ENCODE peak calls at places on chromosomes 13 and 19, in four cellular contexts. D is C1 segment of cervical spinal cord; I is activated T-cell treated with anti-CD3 and anti-CD28 coated beads, Interleukin-2, amount 50 U/mL, for 24 hours; G is stimulated activated CD4-positive, alpha-beta T cell treated with anti-CD3 and anti-CD28 coated beads, TNF-alpha, amount 100 ng/mL, for 24 hours. K is an unnamed sample.
A peak's percentile ranks its signal among the peaks of the same experiment; 100 is the strongest.

GRCh38 chr13:30665638-30666037 is 47.9 kb downstream of the USPL1 start:
- DNase-seq in D (no peak), I (no peak), G (no peak), K (no peak)

GRCh38 chr19:40219721-40220276 is 1.6 kb upstream of the TTC9B start:
- DNase-seq in D (no peak), I (no peak), G (no peak), K (peak; percentile 76)

GRCh38 chr19:10431943-10432735 is 11.8 kb downstream of the PDE4A start:
- DNase-seq in D (no peak), I (peak; percentile 76), G (no peak), K (peak; percentile 42)

GRCh38 chr19:18650048-18650435 is 13.2 kb downstream of the KLHL26 start:
- DNase-seq in D (no peak), I (no peak), G (no peak), K (no peak)

GRCh38 chr19:34555447-34555846 is 73.9 kb downstream of the WTIP start:
- DNase-seq in D (no peak), I (no peak), G (no peak), K (peak; percentile 32)

GRCh38 chr13:67076378-67076777 is 153.8 kb downstream of the PCDH9 start:
- DNase-seq in D (no peak), I (no peak), G (no peak), K (no peak)

GRCh38 chr19:10353793-10354391 is 14.5 kb upstream of the ICAM3 start:
- DNase-seq in D (no peak), I (peak; percentile 70), G (peak; percentile 31), K (peak; percentile 30)

GRCh38 chr13:71759506-71760225 is 107.3 kb downstream of the DACH1 start:
- DNase-seq in D (no peak), I (no peak), G (no peak), K (no peak)

GRCh38 chr19:4304509-4305252 is at the start of gene FSD1:
- DNase-seq in D (peak; percentile 29), I (peak; percentile 86), G (peak; percentile 56), K (peak; percentile 56)

GRCh38 chr13:77001963-77002587 is 10.2 kb downstream of the CLN5 start:
- DNase-seq in D (no peak), I (no peak), G (no peak), K (no peak)

GRCh38 chr13:98286814-98287213 is 109.7 kb upstream of the RNF113B start:
- DNase-seq in D (no peak), I (no peak), G (no peak), K (no peak)

GRCh38 chr19:57686727-57687126 is 5.0 kb downstream of the ZNF551 start:
- DNase-seq in D (no peak), I (no peak), G (no peak), K (no peak)

GRCh38 chr13:49517461-49517860 is 21.7 kb downstream of the PHF11 start:
- DNase-seq in D (no peak), I (no peak), G (no peak), K (no peak)

GRCh38 chr19:32196690-32197420 is 148.6 kb upstream of the ZNF507 start:
- DNase-seq in D (no peak), I (no peak), G (no peak), K (no peak)

GRCh38 chr13:39306639-39307589 is 268.7 kb downstream of the NHLRC3 start:
- DNase-seq in D (no peak), I (no peak), G (no peak), K (no peak)

GRCh38 chr19:14413355-14413754 is 5.8 kb downstream of the DDX39A start:
- DNase-seq in D (no peak), I (no peak), G (no peak), K (no peak)

GRCh38 chr13:79830945-79831344 is 350.0 kb downstream of the NDFIP2 start:
- DNase-seq in D (no peak), I (no peak), G (no peak), K (no peak)

GRCh38 chr19:10112895-10113591 is 1.6 kb downstream of the P2RY11 start:
- DNase-seq in D (peak; percentile 4), I (peak; percentile 86), G (no peak), K (peak; percentile 68)

GRCh38 chr13:45518525-45519235 is 53.9 kb downstream of the COG3 start:
- DNase-seq in D (no peak), I (no peak), G (no peak), K (peak; percentile 79)

GRCh38 chr13:47175172-47175806 is 278.4 kb upstream of the HTR2A start:
- DNase-seq in D (no peak), I (no peak), G (no peak), K (peak; percentile 62)

GRCh38 chr13:39952244-39953233 is 297.1 kb downstream of the COG6 start:
- DNase-seq in D (no peak), I (no peak), G (no peak), K (no peak)

GRCh38 chr13:110829486-110829885 is 85.4 kb downstream of the ANKRD10 start:
- DNase-seq in D (no peak), I (no peak), G (no peak), K (no peak)

K was measured in PC-3.